ENCODE peak calls at places on chromosome X, in seven cellular contexts. S is naive thymus-derived CD8-positive, alpha-beta T cell; J is activated T-helper 1 cell treated with Interleukin-2 at 50 U/mL for 16 hours; W is skeletal muscle cell; U is left ventricle myocardium superior; Z is BJ; T is lower leg skin. R is an unnamed sample.
A peak's percentile ranks its signal among the peaks of the same experiment; 100 is the strongest.

GRCh38 chrX:8748855-8749254 is 16.9 kb upstream of the ANOS1 start:
- DNase-seq in S (no peak), J (no peak), W (no peak), U (no peak), Z (no peak), T (no peak), R (no peak)

GRCh38 chrX:78321809-78322208 is 5.6 kb downstream of the CYSLTR1 start:
- DNase-seq in S (peak; percentile 82), J (peak; percentile 27), W (no peak), U (peak; percentile 15), Z (no peak), T (peak; percentile 17), R (peak; percentile 38)

GRCh38 chrX:97846718-97847237 is 963.1 kb downstream of the RPA4 start:
- DNase-seq in S (no peak), J (no peak), W (no peak), U (no peak), Z (no peak), T (no peak), R (no peak)

GRCh38 chrX:44344194-44344593 is 722 bp upstream of the EFHC2 start:
- DNase-seq in S (peak; percentile 84), J (peak; percentile 37), W (no peak), U (no peak), Z (no peak), T (peak; percentile 14), R (peak; percentile 50)

GRCh38 chrX:78945186-78945912 is at the start of gene P2RY10:
- DNase-seq in S (peak; percentile 63), J (peak; percentile 15), W (no peak), U (no peak), Z (no peak), T (no peak), R (peak; percentile 10)

GRCh38 chrX:27555514-27555913 is 34.6 kb upstream of the DCAF8L2 start:
- DNase-seq in S (no peak), J (no peak), W (no peak), U (no peak), Z (no peak), T (no peak), R (no peak)

GRCh38 chrX:23989689-23990088 is 37.3 kb downstream of the KLHL15 start:
- DNase-seq in S (no peak), J (no peak), W (no peak), U (no peak), Z (no peak), T (no peak), R (no peak)

GRCh38 chrX:53357799-53358530 is 64.5 kb downstream of the SMC1A start:
- DNase-seq in S (no peak), J (no peak), W (peak; percentile 9), U (no peak), Z (no peak), T (no peak), R (no peak)

GRCh38 chrX:68669872-68670271 is 22.4 kb downstream of the STARD8 start:
- DNase-seq in S (no peak), J (no peak), W (no peak), U (no peak), Z (no peak), T (no peak), R (no peak)

GRCh38 chrX:48511561-48511960 is 2.8 kb downstream of the PORCN start:
- DNase-seq in S (no peak), J (no peak), W (no peak), U (no peak), Z (no peak), T (no peak), R (no peak)

GRCh38 chrX:153870288-153870690 is 15.7 kb downstream of the L1CAM start:
- DNase-seq in S (no peak), J (no peak), W (no peak), U (no peak), Z (no peak), T (no peak), R (no peak)

GRCh38 chrX:119155416-119156035 is 27.9 kb upstream of the KIAA1210 start:
- DNase-seq in S (no peak), J (no peak), W (peak; percentile 49), U (no peak), Z (no peak), T (no peak), R (no peak)

GRCh38 chrX:50152421-50152820 is 48.4 kb downstream of the AKAP4 start:
- DNase-seq in S (no peak), J (no peak), W (no peak), U (no peak), Z (no peak), T (no peak), R (no peak)

GRCh38 chrX:120781416-120781815 is 94.2 kb downstream of the CT47B1 start:
- DNase-seq in S (no peak), J (no peak), W (peak; percentile 65), U (no peak), Z (no peak), T (no peak), R (no peak)

GRCh38 chrX:55450259-55450658 is 1.7 kb upstream of the MAGEH1 start:
- DNase-seq in S (no peak), J (no peak), W (peak; percentile 2), U (no peak), Z (no peak), T (no peak), R (no peak)